ENCODE peak calls at places on chromosomes 5 and 9, in seven cellular contexts. X is heart left ventricle, P is mammary epithelial cell, F is endothelial cell of umbilical vein, T is AG04450, L is MM.1S, O is neural progenitor cell. K is an unnamed sample.
A peak's percentile ranks its signal among the peaks of the same experiment; 100 is the strongest.

GRCh38 chr5:139561655-139562451 is 714 bp downstream of the UBE2D2 start:
- DNase-seq in F (peak; percentile 61), O (peak; percentile 70), L (peak; percentile 44), X (peak; percentile 76), P (peak; percentile 53), T (no peak), K (no peak)

GRCh38 chr5:135462304-135462703 is 10.2 kb upstream of the TIFAB start:
- DNase-seq in O (peak; percentile 94), F (peak; percentile 37), P (peak; percentile 41), L (peak; percentile 92), T (no peak), X (peak; percentile 25), K (peak; percentile 21)

GRCh38 chr9:112421771-112422222 is 41.9 kb downstream of the HSDL2 start:
- DNase-seq in L (no peak), F (no peak), O (no peak), T (no peak), X (no peak), P (peak; percentile 15), K (peak; percentile 5)

GRCh38 chr5:2759696-2760461 is 8.4 kb upstream of the IRX2 start:
- DNase-seq in T (no peak), O (no peak), L (no peak), P (no peak), X (no peak), F (no peak), K (no peak)

GRCh38 chr5:149356391-149356790 is 1.5 kb upstream of the PCYOX1L start:
- DNase-seq in O (no peak), X (no peak), T (no peak), L (peak; percentile 5), P (peak; percentile 38), F (no peak), K (no peak)

GRCh38 chr5:116273458-116274242 is 188.8 kb downstream of the COMMD10 start:
- DNase-seq in X (no peak), O (no peak), T (no peak), L (no peak), P (no peak), F (no peak), K (no peak)

GRCh38 chr5:77143998-77144836 is 57.1 kb upstream of the ZBED3 start:
- DNase-seq in L (peak; percentile 67), F (peak; percentile 66), T (peak; percentile 56), X (peak; percentile 66), O (peak; percentile 82), P (peak; percentile 46), K (peak; percentile 77)

GRCh38 chr5:176365663-176366574 is 632 bp downstream of the ARL10 start:
- DNase-seq in O (peak; percentile 86), P (no peak), X (peak; percentile 78), T (no peak), F (peak; percentile 45), L (no peak), K (no peak)

GRCh38 chr5:132257131-132258101 is at the start of gene PDLIM4:
- DNase-seq in O (peak; percentile 92), T (no peak), P (peak; percentile 30), X (no peak), F (peak; percentile 62), L (no peak), K (peak; percentile 17)

GRCh38 chr5:139100825-139101224 is 97.3 kb downstream of the SIL1 start:
- DNase-seq in P (peak; percentile 70), X (no peak), O (no peak), F (no peak), T (no peak), L (no peak), K (peak; percentile 52)

GRCh38 chr5:63878788-63879187 is 83.5 kb downstream of the HTR1A start:
- DNase-seq in P (no peak), X (no peak), L (no peak), O (peak; percentile 24), T (no peak), F (no peak), K (no peak)

GRCh38 chr5:73272351-73272750 is 99.4 kb downstream of the TMEM174 start:
- DNase-seq in O (no peak), F (no peak), L (no peak), X (no peak), T (no peak), P (peak; percentile 44), K (no peak)

GRCh38 chr9:95581900-95582299 is 65.1 kb upstream of the PTCH1 start:
- DNase-seq in T (no peak), X (no peak), F (no peak), O (peak; percentile 59), P (no peak), L (no peak), K (no peak)

GRCh38 chr9:69149321-69149807 is 24.7 kb upstream of the TJP2 start:
- DNase-seq in O (peak; percentile 30), L (no peak), T (peak; percentile 65), F (peak; percentile 96), P (peak; percentile 42), X (no peak), K (peak; percentile 79)

GRCh38 chr5:13994606-13995336 is 50.3 kb upstream of the DNAH5 start:
- DNase-seq in F (no peak), X (no peak), P (no peak), L (no peak), O (no peak), T (peak; percentile 85), K (no peak)

GRCh38 chr5:58722160-58722559 is 139.3 kb downstream of the RAB3C start:
- DNase-seq in P (no peak), L (no peak), X (no peak), O (peak; percentile 13), T (no peak), F (no peak), K (no peak)

GRCh38 chr9:3330792-3331420 is 194.9 kb downstream of the RFX3 start:
- DNase-seq in L (no peak), T (no peak), F (no peak), P (peak; percentile 68), O (no peak), X (no peak), K (peak; percentile 7)

GRCh38 chr9:88593537-88594185 is 58.7 kb downstream of the NXNL2 start:
- DNase-seq in F (peak; percentile 39), L (peak; percentile 75), X (no peak), O (peak; percentile 52), T (no peak), P (peak; percentile 28), K (peak; percentile 65)

GRCh38 chr5:164345173-164345572 is 839.8 kb downstream of the MAT2B start:
- DNase-seq in T (no peak), P (no peak), O (peak; percentile 18), X (peak; percentile 74), L (no peak), F (peak; percentile 12), K (no peak)

GRCh38 chr5:76403963-76404693 is 1.0 kb downstream of the IQGAP2 start:
- DNase-seq in X (peak; percentile 63), L (peak; percentile 75), T (no peak), F (no peak), O (peak; percentile 79), P (no peak), K (no peak)

GRCh38 chr9:404229-404628 is 189.6 kb downstream of the DOCK8 start:
- DNase-seq in P (no peak), T (no peak), L (no peak), F (no peak), X (no peak), O (no peak), K (no peak)

GRCh38 chr9:131657031-131657377 is 82.9 kb downstream of the RAPGEF1 start:
- DNase-seq in X (no peak), F (no peak), P (no peak), O (no peak), L (peak; percentile 82), T (no peak), K (no peak)

GRCh38 chr5:94471496-94471895 is 146.9 kb downstream of the KIAA0825 start:
- DNase-seq in F (peak; percentile 9), X (no peak), P (no peak), L (no peak), T (no peak), O (no peak), K (no peak)

GRCh38 chr5:127275641-127276193 is 14.9 kb upstream of the MEGF10 start:
- DNase-seq in L (no peak), X (no peak), F (no peak), T (no peak), O (no peak), P (no peak), K (no peak)

GRCh38 chr5:127280494-127281220 is 9.9 kb upstream of the MEGF10 start:
- DNase-seq in L (no peak), F (no peak), T (no peak), O (peak; percentile 42), X (no peak), P (no peak), K (no peak)

GRCh38 chr5:127281609-127282008 is 9.0 kb upstream of the MEGF10 start:
- DNase-seq in F (no peak), L (no peak), X (no peak), P (no peak), O (no peak), T (no peak), K (no peak)
- H3K27me3 ChIP-seq in F (peaks cover 17% of the 10 kb centered on the region), L (no peaks in the 10 kb centered on the region), X (peaks cover 14% of the 10 kb centered on the region), P (peaks cover 13% of the 10 kb centered on the region), O (no peaks in the 10 kb centered on the region), T (peaks cover 8% of the 10 kb centered on the region), K (no peaks in the 10 kb centered on the region)

GRCh38 chr9:109192732-109193361 is 25.8 kb upstream of the FRRS1L start:
- DNase-seq in O (peak; percentile 73), F (no peak), L (no peak), T (no peak), P (no peak), X (no peak), K (no peak)
- TF ChIP-seq CTCF in O (peak; percentile 73), F (no peak), L (no peak), T (peak; percentile 57), P (peak; percentile 33), X (no peak), K (peak; percentile 69)

DNA sequence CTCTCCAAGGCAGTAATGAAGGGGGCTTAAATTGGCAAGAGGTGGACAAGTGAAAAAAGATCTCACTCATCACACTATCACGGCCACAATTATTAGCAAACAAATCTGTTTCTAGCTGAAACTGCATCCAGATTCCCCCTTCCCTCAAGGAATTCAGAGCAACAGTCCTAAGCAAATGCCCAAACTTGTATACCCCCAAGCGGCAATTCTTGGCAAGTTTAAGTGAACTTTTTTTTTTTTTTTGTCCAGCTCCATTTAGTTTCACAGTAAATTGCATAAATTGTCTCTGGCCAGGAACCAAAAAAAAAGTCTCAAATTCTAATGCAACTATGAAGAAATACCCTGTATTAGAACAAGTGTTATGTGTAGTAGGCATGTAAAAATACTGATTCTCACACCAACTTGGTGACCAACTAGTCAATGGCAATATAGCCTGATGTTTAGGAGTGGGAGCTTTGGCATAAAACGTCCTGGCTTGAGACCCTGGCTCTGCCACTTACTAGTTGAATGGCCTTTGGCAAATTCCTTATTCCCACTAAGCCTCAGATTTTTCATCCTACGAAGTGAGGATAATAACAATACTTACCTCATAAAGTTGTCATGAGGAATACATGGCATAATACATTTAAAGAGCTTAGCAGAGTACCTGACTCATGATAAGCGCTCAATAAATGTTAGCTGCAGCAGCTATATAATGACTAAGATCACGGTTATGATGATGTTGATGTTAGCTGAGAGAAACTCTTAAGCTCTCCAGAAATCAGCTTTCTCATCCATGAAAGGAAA is 193.2 kb downstream of the ADAMTSL1 start:
- DNase-seq in L (no peak), P (peak; percentile 56), O (no peak), F (no peak), X (no peak), T (no peak), K (no peak)
- H3K27me3 ChIP-seq in L (no peaks in the 10 kb centered on the region), P (no peaks in the 10 kb centered on the region), O (no peaks in the 10 kb centered on the region), F (no peaks in the 10 kb centered on the region), X (no peaks in the 10 kb centered on the region), T (no peaks in the 10 kb centered on the region), K (no peaks in the 10 kb centered on the region)

DNA sequence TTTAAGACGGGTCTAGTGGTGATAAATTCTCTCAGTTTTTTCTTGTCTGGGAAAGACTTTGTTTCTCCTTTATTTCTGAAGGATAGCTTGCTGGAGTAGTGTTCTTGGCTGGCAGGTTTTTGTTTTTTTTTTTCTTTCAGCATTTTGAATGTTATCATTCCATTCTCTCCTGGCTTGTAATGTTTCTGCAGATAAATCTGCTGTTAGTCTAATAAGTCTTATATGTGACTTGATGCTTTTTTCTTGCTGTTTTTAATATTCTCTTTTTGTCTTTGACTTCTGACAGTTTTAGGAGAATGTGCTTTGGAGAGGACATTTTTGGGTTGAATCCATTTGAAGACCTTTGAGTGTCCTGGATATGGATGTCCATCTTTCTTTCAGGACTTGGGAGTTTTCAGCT is 16.0 kb downstream of the HSD17B4 start:
- DNase-seq in O (no peak), P (no peak), L (no peak), X (no peak), T (no peak), F (no peak), K (no peak)
- TF ChIP-seq CTCF in O (no peak), P (no peak), L (no peak), X (no peak), T (no peak), F (no peak), K (no peak)